ENCODE peak calls at places on chromosomes 4 and X, in five cellular contexts. M is neural crest cell, X is kidney glomerular epithelial cell, Z is HuH-7.5, T is fibroblast of villous mesenchyme. E is an unnamed sample.

GRCh38 chr4:3414421-3415279 is 27.1 kb upstream of the HGFAC start:
- DNase-seq in M (peak; percentile 21), X (no peak), Z (no peak), T (no peak), E (no peak)

GRCh38 chr4:11312389-11312788 is 116.3 kb downstream of the HS3ST1 start:
- DNase-seq in M (no peak), X (peak; percentile 13), Z (no peak), T (no peak), E (no peak)

GRCh38 chrX:23503835-23504539 is 163.3 kb upstream of the PRDX4 start:
- DNase-seq in M (no peak), X (peak; percentile 57), Z (no peak), T (peak; percentile 16), E (peak; percentile 29)

GRCh38 chr4:138405439-138405838 is 163.3 kb upstream of the SLC7A11 start:
- DNase-seq in M (no peak), X (peak; percentile 17), Z (no peak), T (peak; percentile 12), E (no peak)

GRCh38 chr4:2646386-2647149 is 109.6 kb downstream of the TNIP2 start:
- DNase-seq in M (no peak), X (no peak), Z (no peak), T (no peak), E (no peak)

GRCh38 chrX:86946569-86946968 is 571.0 kb upstream of the KLHL4 start:
- DNase-seq in M (peak; percentile 23), X (peak; percentile 7), Z (no peak), T (no peak), E (peak; percentile 55)

GRCh38 chr4:145481164-145481941 is at the start of gene SMAD1:
- DNase-seq in M (peak; percentile 65), X (peak; percentile 75), Z (peak; percentile 43), T (peak; percentile 85), E (peak; percentile 51)

GRCh38 chrX:53291596-53291995 is 10.2 kb upstream of the IQSEC2 start:
- DNase-seq in M (no peak), X (no peak), Z (no peak), T (no peak), E (no peak)

GRCh38 chr4:128521634-128522253 is 234.1 kb upstream of the PGRMC2 start:
- DNase-seq in M (no peak), X (peak; percentile 36), Z (no peak), T (peak; percentile 55), E (no peak)

GRCh38 chrX:124518888-124519287 is 172.5 kb downstream of the SH2D1A start:
- DNase-seq in M (no peak), X (no peak), Z (no peak), T (no peak), E (no peak)

GRCh38 chr4:7367894-7368293 is 66.8 kb downstream of the PSAPL1 start:
- DNase-seq in M (no peak), X (no peak), Z (no peak), T (no peak), E (no peak)

GRCh38 chr4:3041192-3042142 is 32.9 kb downstream of the HTT-AS start:
- DNase-seq in M (no peak), X (peak; percentile 12), Z (peak; percentile 49), T (peak; percentile 69), E (no peak)

GRCh38 chrX:15838017-15838416 is 16.6 kb downstream of the AP1S2 start:
- DNase-seq in M (peak; percentile 14), X (no peak), Z (no peak), T (no peak), E (no peak)

GRCh38 chrX:119398974-119399771 is at the start of gene SLC25A43:
- DNase-seq in M (peak; percentile 6), X (no peak), Z (peak; percentile 47), T (peak; percentile 38), E (peak; percentile 12)

GRCh38 chr4:73608677-73609594 is 11.3 kb downstream of the RASSF6 start:
- DNase-seq in M (no peak), X (no peak), Z (no peak), T (peak; percentile 50), E (no peak)

GRCh38 chr4:151409470-151410313 is 716 bp downstream of the FHIP1A start:
- DNase-seq in M (no peak), X (peak; percentile 32), Z (peak; percentile 28), T (no peak), E (peak; percentile 38)

GRCh38 chr4:85210353-85210752 is 243.9 kb upstream of the WDFY3 start:
- DNase-seq in M (no peak), X (no peak), Z (no peak), T (no peak), E (peak; percentile 17)